ENCODE peak calls at places on chromosome 19, in six cellular contexts. L is lower lobe of right lung; E is CD8-positive, alpha-beta T cell; C is activated naive CD8-positive, alpha-beta T cell treated with anti-CD3 and anti-CD28 coated beads, Interleukin-2, amount 50 U/mL, for 24 hours; K is smooth muscle cell of the brain vasculature; S is PC-9. F is an unnamed sample.

GRCh38 chr19:29546583-29547190 is 20.9 kb downstream of the VSTM2B start:
- DNase-seq in S (no peak), L (no peak), K (no peak), E (no peak), C (no peak), F (no peak)

GRCh38 chr19:16572332-16573211 is at the start of gene SLC35E1:
- DNase-seq in L (peak), S (peak), K (peak), E (peak), C (peak), F (peak)

GRCh38 chr19:40216777-40217026 is 1.5 kb downstream of the TTC9B start:
- DNase-seq in L (no peak), S (no peak), E (no peak), C (no peak), K (no peak), F (no peak)

GRCh38 chr19:18510216-18510615 is 11.7 kb downstream of the ELL start:
- DNase-seq in C (no peak), K (no peak), E (no peak), S (no peak), L (no peak), F (no peak)

GRCh38 chr19:42028304-42029216 is 34.5 kb upstream of the ATP1A3 start:
- DNase-seq in K (no peak), S (no peak), C (peak), L (no peak), E (peak), F (no peak)

GRCh38 chr19:676343-677105 is at the start of gene FSTL3:
- DNase-seq in K (no peak), S (no peak), E (no peak), C (no peak), L (no peak), F (no peak)

GRCh38 chr19:38090561-38090960 is 133.5 kb downstream of the DPF1 start:
- DNase-seq in S (no peak), L (no peak), K (no peak), E (no peak), C (no peak), F (no peak)

GRCh38 chr19:18437481-18438330 is at the start of gene ISYNA1:
- DNase-seq in E (peak), S (peak), L (peak), K (no peak), C (peak), F (peak)

GRCh38 chr19:3687774-3688706 is 12.2 kb downstream of the PIP5K1C start:
- DNase-seq in C (peak), E (peak), K (no peak), L (peak), S (no peak), F (no peak)

GRCh38 chr19:418761-419632 is 10.1 kb upstream of the C2CD4C start:
- DNase-seq in C (no peak), K (no peak), L (peak), S (no peak), E (no peak), F (no peak)

GRCh38 chr19:423691-424466 is 14.9 kb upstream of the C2CD4C start:
- DNase-seq in E (no peak), L (no peak), C (no peak), K (no peak), S (no peak), F (no peak)

GRCh38 chr19:3137139-3137538 is 1.3 kb downstream of the GNA15 start:
- DNase-seq in C (no peak), S (no peak), K (no peak), L (no peak), E (no peak), F (no peak)

GRCh38 chr19:18507727-18508440 is 14.0 kb downstream of the ELL start:
- DNase-seq in K (no peak), C (no peak), S (no peak), L (no peak), E (no peak), F (no peak)

GRCh38 chr19:4914736-4915501 is 5.6 kb downstream of the UHRF1 start:
- DNase-seq in K (no peak), E (peak), S (peak), C (peak), L (peak), F (no peak)

GRCh38 chr19:33401683-33402420 is 28.3 kb downstream of the CEBPG start:
- DNase-seq in K (no peak), L (peak), E (no peak), C (no peak), S (no peak), F (no peak)

GRCh38 chr19:31066385-31066784 is 282.9 kb downstream of the TSHZ3 start:
- DNase-seq in L (no peak), S (no peak), K (peak), C (no peak), E (no peak), F (no peak)

GRCh38 chr19:34664168-34664567 is 12.8 kb downstream of the SCGB2B2 start:
- DNase-seq in C (no peak), K (no peak), S (no peak), E (no peak), L (no peak), F (no peak)

GRCh38 chr19:50432221-50432626 is 468 bp upstream of the MYBPC2 start:
- DNase-seq in L (no peak), S (no peak), K (no peak), C (no peak), E (no peak), F (no peak)

GRCh38 chr19:30895946-30896345 is 453.3 kb downstream of the TSHZ3 start:
- DNase-seq in E (no peak), S (no peak), C (no peak), L (no peak), K (no peak), F (no peak)

GRCh38 chr19:2261438-2262172 is 5.4 kb upstream of the JSRP1 start:
- DNase-seq in E (peak), K (no peak), C (peak), L (no peak), S (no peak), F (peak)

GRCh38 chr19:32751066-32751465 is 31.5 kb downstream of the TDRD12 start:
- DNase-seq in L (no peak), E (no peak), S (no peak), K (no peak), C (no peak), F (no peak)

GRCh38 chr19:325173-325936 is 19.2 kb downstream of the MIER2 start:
- DNase-seq in S (no peak), E (no peak), L (no peak), C (no peak), K (no peak), F (no peak)

GRCh38 chr19:42197375-42197817 is 20.1 kb downstream of the DEDD2 start:
- DNase-seq in E (no peak), C (no peak), K (no peak), S (peak), L (peak), F (peak)

GRCh38 chr19:1747285-1748114 is 5.8 kb upstream of the ONECUT3 start:
- DNase-seq in E (peak), C (peak), K (no peak), S (peak), L (no peak), F (no peak)

F was measured in GDM1.